ENCODE peak calls at places on chromosomes 12 and 14, in ten cellular contexts. F, U, G, K, V, E, W, P, C and Z are unnamed samples.

GRCh38 chr12:123757555-123757954 is 4.5 kb upstream of the DNAH10 start:
- DNase-seq in F (no peak), U (no peak), G (peak), K (no peak), V (peak), E (no peak), W (no peak), P (no peak), C (no peak), Z (peak)

GRCh38 chr12:4664111-4664510 is 15.2 kb downstream of the NDUFA9 start:
- DNase-seq in F (no peak), U (peak), G (peak), K (no peak), V (peak), E (no peak), W (no peak), P (no peak), C (no peak), Z (peak)

GRCh38 chr12:32270818-32271710 is 128.3 kb upstream of the FGD4 start:
- DNase-seq in F (no peak), U (no peak), G (peak), K (peak), V (peak), E (peak), W (no peak), P (peak), C (no peak), Z (peak)

GRCh38 chr14:36619131-36619530 is 36.7 kb upstream of the NKX2-8 start:
- DNase-seq in F (no peak), U (peak), G (no peak), K (no peak), V (no peak), E (no peak), W (no peak), P (no peak), C (no peak), Z (no peak)

GRCh38 chr14:105330491-105330895 is 15.9 kb downstream of the PACS2 start:
- DNase-seq in F (no peak), U (peak), G (peak), K (no peak), V (peak), E (no peak), W (peak), P (no peak), C (no peak), Z (peak)

GRCh38 chr12:55188974-55189556 is 31.8 kb upstream of the OR10A7 start:
- DNase-seq in F (no peak), U (peak), G (peak), K (peak), V (peak), E (peak), W (no peak), P (no peak), C (peak), Z (peak)

GRCh38 chr14:34554540-34555250 is 15.2 kb upstream of the EAPP start:
- DNase-seq in F (no peak), U (peak), G (no peak), K (no peak), V (peak), E (no peak), W (no peak), P (no peak), C (no peak), Z (no peak)

GRCh38 chr12:53045646-53046045 is 4.2 kb upstream of the TNS2 start:
- DNase-seq in F (no peak), U (no peak), G (no peak), K (no peak), V (peak), E (no peak), W (peak), P (no peak), C (no peak), Z (no peak)

GRCh38 chr12:85179680-85180300 is 100.2 kb upstream of the ALX1 start:
- DNase-seq in F (no peak), U (peak), G (peak), K (no peak), V (peak), E (no peak), W (no peak), P (no peak), C (no peak), Z (peak)

GRCh38 chr12:27431185-27431584 is 15.4 kb upstream of the SMCO2 start:
- DNase-seq in F (no peak), U (no peak), G (no peak), K (no peak), V (no peak), E (no peak), W (no peak), P (no peak), C (no peak), Z (no peak)

GRCh38 chr14:100067971-100068959 is 3.0 kb downstream of the EVL start:
- DNase-seq in F (peak), U (peak), G (peak), K (no peak), V (no peak), E (no peak), W (peak), P (no peak), C (peak), Z (peak)

GRCh38 chr14:56666716-56667115 is 87.1 kb downstream of the TMEM260 start:
- DNase-seq in F (no peak), U (peak), G (peak), K (no peak), V (peak), E (no peak), W (no peak), P (no peak), C (no peak), Z (peak)

GRCh38 chr14:67392123-67392522 is 19.8 kb downstream of the PLEK2 start:
- DNase-seq in F (no peak), U (no peak), G (no peak), K (no peak), V (no peak), E (no peak), W (no peak), P (no peak), C (no peak), Z (no peak)

GRCh38 chr14:87113286-87113685 is 879.7 kb downstream of the GALC start:
- DNase-seq in F (no peak), U (no peak), G (no peak), K (no peak), V (no peak), E (no peak), W (no peak), P (no peak), C (no peak), Z (no peak)

GRCh38 chr12:102511575-102511974 is 31.2 kb upstream of the IGF1 start:
- DNase-seq in F (no peak), U (no peak), G (no peak), K (no peak), V (no peak), E (no peak), W (no peak), P (no peak), C (no peak), Z (no peak)

GRCh38 chr12:39620664-39621658 is 1.4 kb upstream of the ABCD2 start:
- DNase-seq in F (peak), U (no peak), G (peak), K (no peak), V (peak), E (no peak), W (no peak), P (no peak), C (peak), Z (peak)

GRCh38 chr14:51424569-51425251 is 184.7 kb downstream of the TMX1 start:
- DNase-seq in F (no peak), U (no peak), G (peak), K (no peak), V (peak), E (no peak), W (no peak), P (no peak), C (no peak), Z (peak)